ENCODE peak calls at places on chromosomes 11 and 22, in four cellular contexts. S is sigmoid colon, P is upper lobe of right lung, Z is dorsolateral prefrontal cortex. G is an unnamed sample.

GRCh38 chr11:132734217-132734616 is 798.1 kb downstream of the OPCML start:
- DNase-seq in S (no peak), Z (no peak), P (no peak), G (no peak)

GRCh38 chr11:24233041-24233440 is 263.8 kb upstream of the LUZP2 start:
- DNase-seq in P (no peak), Z (no peak), S (no peak), G (no peak)

GRCh38 chr11:47979378-47980092 is 824 bp upstream of the PTPRJ start:
- DNase-seq in Z (no peak), P (no peak), S (no peak), G (no peak)

GRCh38 chr22:17785185-17786184 is 11.2 kb upstream of the BID start:
- DNase-seq in S (peak), Z (no peak), P (peak), G (no peak)

GRCh38 chr11:24496728-24497396 is at the start of gene LUZP2:
- DNase-seq in S (no peak), P (peak), Z (no peak), G (no peak)

GRCh38 chr11:128548655-128549255 is 38.6 kb downstream of the ETS1 start:
- DNase-seq in S (peak), Z (no peak), P (peak), G (no peak)

GRCh38 chr11:46112961-46113617 is 8.2 kb downstream of the PHF21A start:
- DNase-seq in Z (no peak), S (no peak), P (no peak), G (peak)

GRCh38 chr11:57546869-57547518 is 9.6 kb downstream of the SMTNL1 start:
- DNase-seq in Z (no peak), S (no peak), P (peak), G (no peak)

GRCh38 chr11:95968585-95968984 is 44.7 kb upstream of the MTMR2 start:
- DNase-seq in S (no peak), Z (no peak), P (no peak), G (no peak)

GRCh38 chr11:57476223-57476882 is 16.0 kb downstream of the RTN4RL2 start:
- DNase-seq in Z (no peak), P (peak), S (no peak), G (no peak)

GRCh38 chr22:23889620-23890019 is 4.6 kb upstream of the MIF start:
- DNase-seq in S (no peak), Z (no peak), P (no peak), G (no peak)

GRCh38 chr22:31944700-31945477 is 554 bp downstream of the YWHAH start:
- DNase-seq in S (peak), Z (no peak), P (peak), G (no peak)

GRCh38 chr11:16881074-16881709 is 133.0 kb downstream of the PLEKHA7 start:
- DNase-seq in Z (no peak), S (peak), P (peak), G (no peak)

GRCh38 chr11:46429709-46430108 is 38.1 kb upstream of the CHRM4 start:
- DNase-seq in Z (no peak), S (no peak), P (no peak), G (no peak)

GRCh38 chr11:75174348-75174747 is 23.4 kb downstream of the SLCO2B1 start:
- DNase-seq in Z (no peak), P (no peak), S (no peak), G (no peak)

GRCh38 chr11:2086239-2087040 is 52.7 kb downstream of the IGF2 start:
- DNase-seq in P (peak), S (peak), Z (no peak), G (no peak)

GRCh38 chr11:64788321-64789215 is 10.2 kb upstream of the SF1 start:
- DNase-seq in P (peak), Z (no peak), S (peak), G (no peak)

GRCh38 chr11:67433536-67434394 is 3.7 kb downstream of the PTPRCAP start:
- DNase-seq in S (no peak), Z (no peak), P (no peak), G (no peak)

GRCh38 chr22:49935561-49935960 is 17.1 kb downstream of the CRELD2 start:
- DNase-seq in S (no peak), Z (no peak), P (no peak), G (no peak)

GRCh38 chr22:49657275-49657973 is 170.2 kb downstream of the BRD1 start:
- DNase-seq in P (peak), Z (no peak), S (peak), G (no peak)

GRCh38 chr11:111101836-111102235 is 143.7 kb upstream of the POU2AF2 start:
- DNase-seq in Z (no peak), P (no peak), S (no peak), G (no peak)

GRCh38 chr11:19869466-19869865 is 156.8 kb downstream of the NAV2 start:
- DNase-seq in Z (no peak), P (no peak), S (no peak), G (no peak)

GRCh38 chr22:26501996-26502395 is 10.3 kb downstream of the TFIP11 start:
- DNase-seq in P (no peak), S (no peak), Z (no peak), G (no peak)

GRCh38 chr11:99244613-99245012 is 223.9 kb downstream of the CNTN5 start:
- DNase-seq in P (no peak), Z (no peak), S (no peak), G (no peak)

GRCh38 chr11:57154718-57155117 is 27.0 kb upstream of the LRRC55 start:
- DNase-seq in P (no peak), S (no peak), Z (no peak), G (no peak)

GRCh38 chr11:75524576-75525432 is 937 bp downstream of the GDPD5 start:
- DNase-seq in P (no peak), S (no peak), Z (no peak), G (no peak)

GRCh38 chr11:19323502-19323901 is 82.8 kb upstream of the E2F8 start:
- DNase-seq in Z (no peak), S (no peak), P (no peak), G (no peak)

GRCh38 chr11:12224537-12224893 is 114.1 kb downstream of the MICAL2 start:
- DNase-seq in Z (no peak), P (peak), S (peak), G (no peak)

GRCh38 chr11:11521306-11522002 is 100.4 kb downstream of the GALNT18 start:
- DNase-seq in P (no peak), S (no peak), Z (no peak), G (no peak)

GRCh38 chr11:113673566-113674396 is 32.3 kb downstream of the TMPRSS5 start:
- DNase-seq in S (no peak), P (no peak), Z (no peak), G (no peak)

GRCh38 chr11:17610402-17610894 is 63.4 kb downstream of the OTOG start:
- DNase-seq in S (no peak), P (peak), Z (no peak), G (no peak)

DNA sequence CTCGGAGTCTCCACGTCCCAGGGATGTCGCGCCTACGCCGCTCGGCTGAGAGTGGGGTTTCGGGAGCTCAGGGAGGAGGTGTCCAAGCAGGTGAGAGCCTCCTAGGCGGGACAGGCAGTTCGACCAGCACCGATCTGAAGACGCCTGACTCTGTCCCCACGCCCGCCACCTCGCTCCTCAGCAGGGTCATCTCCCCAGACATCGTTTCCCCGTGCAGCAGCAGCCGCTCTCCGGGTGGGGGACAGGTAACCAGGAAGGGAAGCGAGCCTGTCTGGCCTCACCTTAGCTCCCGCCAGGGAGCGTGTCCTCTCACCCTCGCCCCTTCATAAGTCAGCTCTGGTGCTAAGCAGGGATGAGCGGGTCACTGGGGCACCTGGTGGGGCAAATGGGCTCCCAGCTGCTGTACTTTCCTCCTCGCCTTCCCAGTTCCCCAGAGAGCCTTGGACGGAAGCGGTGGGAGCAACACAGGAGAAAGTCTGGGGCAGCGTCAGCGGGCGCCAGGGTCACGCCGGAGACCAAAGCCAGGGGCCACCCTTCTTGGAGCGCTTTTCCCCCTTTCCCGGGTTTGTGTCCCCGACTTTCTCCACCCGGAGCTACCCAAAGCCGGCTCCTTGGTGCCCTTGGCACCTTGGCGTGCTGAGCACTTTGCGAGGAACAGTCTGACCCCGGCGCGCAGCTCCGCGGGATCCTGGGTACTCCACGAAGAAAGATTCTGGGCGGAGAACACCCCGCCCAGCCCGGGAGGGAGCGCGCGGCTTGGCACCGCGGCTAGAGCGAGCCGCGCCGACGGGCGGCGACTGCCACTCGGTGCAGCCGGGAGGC is 1.6 kb downstream of the SPON1 start:
- DNase-seq in P (peak), Z (no peak), S (no peak), G (no peak)
- H3K4me3 ChIP-seq in P (peak), Z (peak), S (peak), G (no peak)

GRCh38 chr22:44369241-44369652 is 56.5 kb upstream of the SHISAL1 start:
- DNase-seq in Z (no peak), S (peak), P (peak), G (no peak)
- TF ChIP-seq CTCF in Z (no peak), S (no peak), P (no peak), G (peak)

GRCh38 chr11:122365545-122366380 is 249.7 kb upstream of the BLID start:
- DNase-seq in Z (no peak), P (no peak), S (no peak), G (no peak)
- H3K4me3 ChIP-seq in Z (peak), P (peak), S (no peak), G (peak)

GRCh38 chr22:21641795-21642583 is at the start of gene SDF2L1:
- DNase-seq in Z (peak), S (peak), P (peak), G (peak)
- TF ChIP-seq CTCF in Z (peak), S (no peak), P (peak), G (no peak)

GRCh38 chr22:37258810-37259472 is 14.9 kb upstream of the RAC2 start:
- DNase-seq in P (peak), S (no peak), Z (no peak), G (no peak)
- H3K4me3 ChIP-seq in P (no peak), S (no peak), Z (no peak), G (no peak)

GRCh38 chr11:120137611-120138521 is at the start of gene TRIM29:
- DNase-seq in S (peak), Z (peak), P (peak), G (no peak)
- TF ChIP-seq CTCF in S (no peak), Z (no peak), P (no peak), G (no peak)

GRCh38 chr11:68469642-68470041 is 9.1 kb downstream of the PPP6R3 start:
- DNase-seq in Z (no peak), S (no peak), P (no peak), G (no peak)

GRCh38 chr11:68468217-68468828 is 7.8 kb downstream of the PPP6R3 start:
- DNase-seq in S (no peak), Z (no peak), P (no peak), G (no peak)

GRCh38 chr11:68470304-68470811 is 9.8 kb downstream of the PPP6R3 start:
- DNase-seq in P (no peak), S (no peak), Z (no peak), G (no peak)

GRCh38 chr11:68469122-68469521 is 8.6 kb downstream of the PPP6R3 start:
- DNase-seq in P (no peak), S (no peak), Z (no peak), G (no peak)

GRCh38 chr11:68467446-68467845 is 6.9 kb downstream of the PPP6R3 start:
- DNase-seq in P (no peak), Z (no peak), S (no peak), G (no peak)
- H3K4me3 ChIP-seq in P (no peak), Z (no peak), S (no peak), G (no peak)

GRCh38 chr22:48576333-48577013 is 1251.2 kb downstream of the BRD1 start:
- DNase-seq in S (no peak), P (no peak), Z (peak), G (no peak)
- TF ChIP-seq CTCF in S (peak), P (peak), Z (peak), G (peak)

GRCh38 chr11:66080055-66080817 is 10.2 kb downstream of the PACS1 start:
- DNase-seq in Z (no peak), S (peak), P (no peak), G (no peak)
- H3K4me3 ChIP-seq in Z (no peak), S (no peak), P (no peak), G (no peak)

GRCh38 chr11:70158201-70158600 is 44.9 kb upstream of the FADD start:
- DNase-seq in Z (no peak), P (no peak), S (no peak), G (no peak)
- TF ChIP-seq CTCF in Z (no peak), P (no peak), S (no peak), G (peak)